ENCODE peak calls at places on chromosomes 12 and 14, in five cellular contexts. One of them, this sample, is unnamed.

GRCh38 chr14:72894623-72895378 is 900 bp upstream of the DPF3 start:
- DNase-seq in IMR-90: no peak
- DNase-seq in HCT116: no peak
- DNase-seq in body of pancreas: peak; percentile 33
- DNase-seq in K562: peak; percentile 35
- DNase-seq in this sample: no peak

GRCh38 chr12:107236824-107237467 is 143.6 kb upstream of the CRY1 start:
- DNase-seq in IMR-90: peak; percentile 54
- DNase-seq in HCT116: no peak
- DNase-seq in K562: no peak
- DNase-seq in body of pancreas: no peak
- DNase-seq in this sample: no peak

GRCh38 chr12:51323317-51323960 is 535 bp downstream of the BIN2 start:
- DNase-seq in IMR-90: no peak
- DNase-seq in HCT116: no peak
- DNase-seq in K562: no peak
- DNase-seq in body of pancreas: no peak
- DNase-seq in this sample: peak; percentile 82

GRCh38 chr14:77065851-77066554 is 32.1 kb upstream of the CIPC start:
- DNase-seq in K562: no peak
- DNase-seq in body of pancreas: no peak
- DNase-seq in HCT116: no peak
- DNase-seq in IMR-90: no peak
- DNase-seq in this sample: no peak

GRCh38 chr14:102275866-102276265 is 29.1 kb downstream of the MOK start:
- DNase-seq in IMR-90: peak; percentile 36
- DNase-seq in HCT116: no peak
- DNase-seq in K562: no peak
- DNase-seq in body of pancreas: no peak
- DNase-seq in this sample: no peak

GRCh38 chr12:107511292-107511691 is 174.3 kb upstream of the PWP1 start:
- DNase-seq in IMR-90: peak; percentile 38
- DNase-seq in K562: no peak
- DNase-seq in body of pancreas: no peak
- DNase-seq in HCT116: no peak
- DNase-seq in this sample: no peak

GRCh38 chr12:74031045-74031444 is 506.6 kb upstream of the ATXN7L3B start:
- DNase-seq in HCT116: no peak
- DNase-seq in IMR-90: no peak
- DNase-seq in body of pancreas: no peak
- DNase-seq in K562: no peak
- DNase-seq in this sample: no peak

GRCh38 chr14:71119832-71120231 is 212.6 kb downstream of the PCNX1 start:
- DNase-seq in HCT116: no peak
- DNase-seq in K562: no peak
- DNase-seq in IMR-90: peak; percentile 32
- DNase-seq in body of pancreas: no peak
- DNase-seq in this sample: no peak

GRCh38 chr14:35197015-35197414 is 74.7 kb downstream of the PRORP start:
- DNase-seq in IMR-90: peak; percentile 77
- DNase-seq in body of pancreas: no peak
- DNase-seq in K562: no peak
- DNase-seq in HCT116: peak; percentile 62
- DNase-seq in this sample: no peak

GRCh38 chr12:46585854-46586621 is 213.5 kb upstream of the SLC38A2 start:
- DNase-seq in body of pancreas: peak; percentile 78
- DNase-seq in IMR-90: peak; percentile 92
- DNase-seq in HCT116: peak; percentile 16
- DNase-seq in K562: no peak
- DNase-seq in this sample: no peak

GRCh38 chr12:66129934-66130266 is 650 bp downstream of the LLPH start:
- DNase-seq in body of pancreas: no peak
- DNase-seq in HCT116: no peak
- DNase-seq in IMR-90: no peak
- DNase-seq in K562: no peak
- DNase-seq in this sample: no peak

GRCh38 chr14:64706552-64707193 is 2.4 kb downstream of the PLEKHG3 start:
- DNase-seq in K562: no peak
- DNase-seq in IMR-90: no peak
- DNase-seq in body of pancreas: peak; percentile 25
- DNase-seq in HCT116: no peak
- DNase-seq in this sample: peak; percentile 77

GRCh38 chr12:57895337-57896138 is 45.8 kb upstream of the ATP23 start:
- DNase-seq in HCT116: no peak
- DNase-seq in body of pancreas: no peak
- DNase-seq in IMR-90: peak; percentile 52
- DNase-seq in K562: no peak
- DNase-seq in this sample: no peak

GRCh38 chr12:113850309-113851056 is 115.6 kb downstream of the RBM19 start:
- DNase-seq in body of pancreas: no peak
- DNase-seq in IMR-90: peak; percentile 25
- DNase-seq in HCT116: no peak
- DNase-seq in K562: no peak
- DNase-seq in this sample: no peak

GRCh38 chr12:91866566-91866965 is 279.1 kb downstream of the BTG1 start:
- DNase-seq in HCT116: no peak
- DNase-seq in IMR-90: no peak
- DNase-seq in K562: no peak
- DNase-seq in body of pancreas: no peak
- DNase-seq in this sample: no peak

GRCh38 chr12:100793182-100793581 is 1.4 kb upstream of the ANO4 start:
- DNase-seq in K562: no peak
- DNase-seq in IMR-90: peak; percentile 61
- DNase-seq in HCT116: peak; percentile 43
- DNase-seq in body of pancreas: no peak
- DNase-seq in this sample: no peak

GRCh38 chr12:58086930-58087329 is 145.6 kb downstream of the ATP23 start:
- DNase-seq in HCT116: no peak
- DNase-seq in K562: no peak
- DNase-seq in IMR-90: no peak
- DNase-seq in body of pancreas: no peak
- DNase-seq in this sample: no peak

GRCh38 chr12:13135336-13136178 is 32.1 kb upstream of the GSG1 start:
- DNase-seq in IMR-90: peak; percentile 83
- DNase-seq in HCT116: peak; percentile 47
- DNase-seq in K562: peak; percentile 6
- DNase-seq in body of pancreas: peak; percentile 72
- DNase-seq in this sample: peak; percentile 76

GRCh38 chr12:28507055-28507454 is 316.8 kb downstream of the CCDC91 start:
- DNase-seq in body of pancreas: no peak
- DNase-seq in HCT116: no peak
- DNase-seq in K562: no peak
- DNase-seq in IMR-90: peak; percentile 70
- DNase-seq in this sample: no peak

GRCh38 chr14:36820111-36820709 is 158.6 kb downstream of the PAX9 start:
- DNase-seq in K562: no peak
- DNase-seq in HCT116: no peak
- DNase-seq in body of pancreas: no peak
- DNase-seq in IMR-90: no peak
- DNase-seq in this sample: no peak

GRCh38 chr14:40841886-40842285 is 764.8 kb upstream of the LRFN5 start:
- DNase-seq in body of pancreas: no peak
- DNase-seq in IMR-90: no peak
- DNase-seq in K562: no peak
- DNase-seq in HCT116: no peak
- DNase-seq in this sample: no peak

GRCh38 chr14:99773496-99774203 is 19.6 kb upstream of the EML1 start:
- DNase-seq in K562: no peak
- DNase-seq in HCT116: no peak
- DNase-seq in IMR-90: no peak
- DNase-seq in body of pancreas: no peak
- DNase-seq in this sample: no peak

GRCh38 chr12:3647504-3647903 is 105.4 kb downstream of the CRACR2A start:
- DNase-seq in IMR-90: no peak
- DNase-seq in HCT116: no peak
- DNase-seq in body of pancreas: no peak
- DNase-seq in K562: no peak
- DNase-seq in this sample: no peak

GRCh38 chr12:29282452-29282851 is 98.5 kb downstream of the ERGIC2 start:
- DNase-seq in body of pancreas: no peak
- DNase-seq in HCT116: no peak
- DNase-seq in IMR-90: no peak
- DNase-seq in K562: no peak
- DNase-seq in this sample: no peak

GRCh38 chr12:125314051-125314882 is 249.0 kb downstream of the AACS start:
- DNase-seq in IMR-90: no peak
- DNase-seq in body of pancreas: no peak
- DNase-seq in K562: no peak
- DNase-seq in HCT116: no peak
- DNase-seq in this sample: no peak

GRCh38 chr12:39772708-39773665 is 153.4 kb upstream of the ABCD2 start:
- DNase-seq in IMR-90: no peak
- DNase-seq in K562: no peak
- DNase-seq in HCT116: no peak
- DNase-seq in body of pancreas: no peak
- DNase-seq in this sample: no peak

GRCh38 chr14:72788255-72788654 is 105.6 kb downstream of the DPF3 start:
- DNase-seq in K562: no peak
- DNase-seq in body of pancreas: no peak
- DNase-seq in HCT116: no peak
- DNase-seq in IMR-90: no peak
- DNase-seq in this sample: no peak

GRCh38 chr12:80936353-80936641 is 1.4 kb downstream of the LIN7A start:
- DNase-seq in body of pancreas: no peak
- DNase-seq in K562: no peak
- DNase-seq in IMR-90: no peak
- DNase-seq in HCT116: no peak
- DNase-seq in this sample: no peak

GRCh38 chr12:80939231-80939950 is 1.7 kb upstream of the LIN7A start:
- DNase-seq in K562: no peak
- DNase-seq in HCT116: no peak
- DNase-seq in body of pancreas: no peak
- DNase-seq in IMR-90: no peak
- DNase-seq in this sample: no peak

GRCh38 chr12:80938397-80938796 is 663 bp upstream of the LIN7A start:
- DNase-seq in K562: no peak
- DNase-seq in HCT116: no peak
- DNase-seq in body of pancreas: no peak
- DNase-seq in IMR-90: no peak
- DNase-seq in this sample: no peak

GRCh38 chr12:80936642-80937390 is 918 bp downstream of the LIN7A start:
- DNase-seq in body of pancreas: peak; percentile 25
- DNase-seq in IMR-90: peak; percentile 42
- DNase-seq in HCT116: peak; percentile 7
- DNase-seq in K562: no peak
- DNase-seq in this sample: peak; percentile 88

GRCh38 chr12:80937391-80938238 is at the start of gene LIN7A:
- DNase-seq in HCT116: no peak
- DNase-seq in body of pancreas: peak; percentile 26
- DNase-seq in K562: no peak
- DNase-seq in IMR-90: peak; percentile 31
- DNase-seq in this sample: peak; percentile 78
- TF ChIP-seq POLR2A in HCT116: no peak
- TF ChIP-seq POLR2A in body of pancreas: no peak
- TF ChIP-seq POLR2A in K562: no peak
- TF ChIP-seq POLR2A in IMR-90: no peak
- TF ChIP-seq POLR2A in this sample: no peak

GRCh38 chr12:109729837-109730200 is 16.2 kb downstream of the FAM222A start:
- DNase-seq in K562: no peak
- DNase-seq in HCT116: no peak
- DNase-seq in body of pancreas: peak; percentile 10
- DNase-seq in IMR-90: no peak
- DNase-seq in this sample: peak; percentile 49
- H3K27ac ChIP-seq in K562: no peak overlapping the region
- H3K27ac ChIP-seq in HCT116: no peak overlapping the region
- H3K27ac ChIP-seq in body of pancreas: no peak overlapping the region
- H3K27ac ChIP-seq in IMR-90: no peak overlapping the region
- H3K27ac ChIP-seq in this sample: no peak overlapping the region

GRCh38 chr12:14941369-14941768 is 3.0 kb upstream of the ERP27 start:
- DNase-seq in IMR-90: no peak
- DNase-seq in body of pancreas: no peak
- DNase-seq in K562: no peak
- DNase-seq in HCT116: no peak
- DNase-seq in this sample: no peak
- TF ChIP-seq POLR2A in IMR-90: no peak
- TF ChIP-seq POLR2A in body of pancreas: no peak
- TF ChIP-seq POLR2A in K562: no peak
- TF ChIP-seq POLR2A in HCT116: no peak
- TF ChIP-seq POLR2A in this sample: no peak

GRCh38 chr14:61379639-61380184 is 58.3 kb downstream of the PRKCH start:
- DNase-seq in body of pancreas: no peak
- DNase-seq in IMR-90: no peak
- DNase-seq in K562: no peak
- DNase-seq in HCT116: no peak
- DNase-seq in this sample: no peak

GRCh38 chr14:61380984-61381383 is 59.6 kb downstream of the PRKCH start:
- DNase-seq in K562: no peak
- DNase-seq in IMR-90: no peak
- DNase-seq in body of pancreas: no peak
- DNase-seq in HCT116: no peak
- DNase-seq in this sample: no peak

GRCh38 chr14:61385002-61385685 is 63.8 kb downstream of the PRKCH start:
- DNase-seq in body of pancreas: no peak
- DNase-seq in IMR-90: no peak
- DNase-seq in HCT116: no peak
- DNase-seq in K562: no peak
- DNase-seq in this sample: no peak

GRCh38 chr14:61382842-61383241 is 61.5 kb downstream of the PRKCH start:
- DNase-seq in IMR-90: no peak
- DNase-seq in HCT116: no peak
- DNase-seq in K562: no peak
- DNase-seq in body of pancreas: no peak
- DNase-seq in this sample: no peak

GRCh38 chr14:61381589-61381988 is 60.2 kb downstream of the PRKCH start:
- DNase-seq in body of pancreas: peak; percentile 62
- DNase-seq in HCT116: no peak
- DNase-seq in IMR-90: no peak
- DNase-seq in K562: no peak
- DNase-seq in this sample: peak; percentile 73
- H3K27ac ChIP-seq in body of pancreas: no peak overlapping the region
- H3K27ac ChIP-seq in HCT116: no peak overlapping the region
- H3K27ac ChIP-seq in IMR-90: no peak overlapping the region
- H3K27ac ChIP-seq in K562: no peak overlapping the region
- H3K27ac ChIP-seq in this sample: peak overlapping the region; percentile 57

GRCh38 chr12:115470526-115470925 is 786.6 kb upstream of the TBX3 start:
- DNase-seq in body of pancreas: no peak
- DNase-seq in HCT116: no peak
- DNase-seq in IMR-90: no peak
- DNase-seq in K562: no peak
- DNase-seq in this sample: no peak
- TF ChIP-seq POLR2A in body of pancreas: no peak
- TF ChIP-seq POLR2A in HCT116: no peak
- TF ChIP-seq POLR2A in IMR-90: no peak
- TF ChIP-seq POLR2A in K562: no peak
- TF ChIP-seq POLR2A in this sample: no peak

This sample was measured in spleen.